ENCODE peak calls at places on chromosomes 5 and 9, in four cellular contexts. V is neuronal stem cell, O is PC-9, J is OCI-LY7. I is an unnamed sample.

GRCh38 chr5:74288448-74289109 is 351.9 kb downstream of the ENC1 start:
- DNase-seq in V (no peak), O (no peak), J (no peak), I (no peak)

GRCh38 chr9:89879276-89879675 is 274.5 kb downstream of the GADD45G start:
- DNase-seq in V (no peak), J (no peak), O (no peak), I (no peak)

GRCh38 chr5:6574537-6574936 is 58.3 kb downstream of the NSUN2 start:
- DNase-seq in O (no peak), J (no peak), V (no peak), I (no peak)

GRCh38 chr5:54438601-54439399 is 16.7 kb upstream of the HSPB3 start:
- DNase-seq in V (no peak), O (no peak), J (peak), I (no peak)

GRCh38 chr5:174837919-174838902 is 113.8 kb downstream of the MSX2 start:
- DNase-seq in V (no peak), J (no peak), O (no peak), I (no peak)

GRCh38 chr9:129676287-129676686 is 10.8 kb downstream of the PRRX2 start:
- DNase-seq in O (no peak), V (no peak), J (no peak), I (no peak)

GRCh38 chr9:96006296-96006890 is 130.9 kb downstream of the ERCC6L2 start:
- DNase-seq in J (no peak), V (no peak), O (no peak), I (no peak)

GRCh38 chr9:5008206-5008605 is 23.1 kb downstream of the JAK2 start:
- DNase-seq in V (no peak), O (no peak), J (no peak), I (no peak)

GRCh38 chr9:38176256-38176655 is 107.2 kb upstream of the SHB start:
- DNase-seq in O (no peak), J (no peak), V (no peak), I (peak)

GRCh38 chr9:87327567-87328125 is 170.0 kb upstream of the DAPK1 start:
- DNase-seq in V (no peak), O (peak), J (no peak), I (no peak)

GRCh38 chr9:77587851-77588250 is 60.3 kb downstream of the GNA14 start:
- DNase-seq in V (no peak), O (no peak), J (no peak), I (no peak)

GRCh38 chr5:36870399-36871040 is 6.0 kb upstream of the NIPBL start:
- DNase-seq in O (peak), V (no peak), J (peak), I (peak)

GRCh38 chr5:179730356-179730755 is 2.3 kb upstream of the MAML1 start:
- DNase-seq in V (no peak), O (no peak), J (no peak), I (no peak)

GRCh38 chr9:132124800-132125199 is 37.1 kb upstream of the NTNG2 start:
- DNase-seq in O (no peak), J (no peak), V (no peak), I (no peak)

GRCh38 chr9:71383308-71383707 is 261.9 kb upstream of the TRPM3 start:
- DNase-seq in O (no peak), J (no peak), V (peak), I (no peak)

GRCh38 chr5:79448336-79448735 is 65.6 kb downstream of the HOMER1 start:
- DNase-seq in J (no peak), O (no peak), V (no peak), I (no peak)

GRCh38 chr9:89750117-89750551 is 145.3 kb downstream of the GADD45G start:
- DNase-seq in O (no peak), V (peak), J (no peak), I (no peak)

GRCh38 chr9:79757906-79758669 is 186.3 kb downstream of the TLE4 start:
- DNase-seq in V (no peak), J (peak), O (no peak), I (peak)

GRCh38 chr5:178357127-178357526 is 124.5 kb upstream of the PHYKPL start:
- DNase-seq in O (no peak), V (peak), J (no peak), I (no peak)

GRCh38 chr9:128053560-128053959 is 13.6 kb downstream of the NAIF1 start:
- DNase-seq in J (no peak), V (no peak), O (no peak), I (no peak)

GRCh38 chr9:107647611-107648010 is 158.0 kb upstream of the KLF4 start:
- DNase-seq in O (no peak), V (no peak), J (no peak), I (no peak)
- H2AFZ ChIP-seq in O (no peak), V (no peak), J (no peak), I (no peak)

DNA sequence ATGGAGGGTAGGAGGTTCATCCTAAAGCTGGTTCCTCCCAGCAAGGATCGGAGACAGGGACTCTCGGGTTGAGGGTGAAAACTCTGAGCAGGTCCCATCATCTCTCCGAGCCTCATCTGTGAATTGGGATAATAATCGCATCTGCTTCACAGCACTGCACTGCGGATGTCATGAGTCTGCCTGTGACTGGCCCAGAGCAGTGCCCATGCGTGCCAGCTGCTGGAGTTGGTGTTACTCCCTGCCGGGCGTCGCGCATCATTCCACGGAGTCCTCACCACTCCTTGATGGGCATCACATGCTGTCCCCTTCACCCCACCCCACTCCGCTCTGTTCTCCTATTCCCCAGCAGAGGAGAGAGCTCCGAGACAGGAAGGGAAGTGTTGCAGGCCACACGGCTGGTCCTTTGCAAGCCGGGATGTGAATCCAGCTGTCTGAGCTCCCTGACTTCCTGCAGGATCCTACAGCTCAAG is 35.1 kb upstream of the ORM1 start:
- DNase-seq in V (no peak), J (no peak), O (no peak), I (no peak)
- H2AFZ ChIP-seq in V (no peak), J (no peak), O (no peak), I (no peak)

DNA sequence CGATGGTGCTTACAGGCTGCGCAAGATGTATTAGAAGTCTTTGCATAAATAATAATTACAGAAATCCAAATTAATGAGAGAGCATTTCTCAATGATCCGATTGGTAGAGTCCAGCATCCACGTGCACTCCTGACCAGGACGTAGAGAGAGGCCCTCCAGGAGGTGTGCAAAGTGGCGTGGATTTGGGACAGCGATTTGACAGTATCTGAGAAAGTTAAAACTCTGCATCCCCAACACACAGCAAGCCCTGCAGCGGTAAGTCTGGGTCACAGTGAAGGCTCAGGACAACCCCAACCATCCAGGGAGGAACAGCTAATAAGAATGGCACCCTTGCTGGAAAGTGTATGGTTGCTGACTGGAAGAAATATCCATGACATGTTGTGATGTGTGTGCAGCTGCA is 180.2 kb downstream of the AUH start:
- DNase-seq in V (no peak), O (no peak), J (no peak), I (no peak)
- H2AFZ ChIP-seq in V (no peak), O (no peak), J (no peak), I (no peak)

GRCh38 chr5:90561766-90562165 is 3.2 kb downstream of the ADGRV1 start:
- DNase-seq in J (no peak), O (no peak), V (no peak), I (no peak)
- H2AFZ ChIP-seq in J (no peak), O (no peak), V (no peak), I (no peak)

GRCh38 chr5:138035605-138036537 is 3.0 kb upstream of the FAM13B start:
- DNase-seq in O (peak), J (peak), V (peak), I (peak)

GRCh38 chr5:138038826-138039225 is 5.9 kb upstream of the FAM13B start:
- DNase-seq in V (no peak), O (no peak), J (no peak), I (no peak)

GRCh38 chr5:138037271-138037670 is 4.4 kb upstream of the FAM13B start:
- DNase-seq in V (no peak), J (peak), O (no peak), I (no peak)

GRCh38 chr5:138033916-138034315 is 1.0 kb upstream of the FAM13B start:
- DNase-seq in V (no peak), J (no peak), O (peak), I (no peak)

DNA sequence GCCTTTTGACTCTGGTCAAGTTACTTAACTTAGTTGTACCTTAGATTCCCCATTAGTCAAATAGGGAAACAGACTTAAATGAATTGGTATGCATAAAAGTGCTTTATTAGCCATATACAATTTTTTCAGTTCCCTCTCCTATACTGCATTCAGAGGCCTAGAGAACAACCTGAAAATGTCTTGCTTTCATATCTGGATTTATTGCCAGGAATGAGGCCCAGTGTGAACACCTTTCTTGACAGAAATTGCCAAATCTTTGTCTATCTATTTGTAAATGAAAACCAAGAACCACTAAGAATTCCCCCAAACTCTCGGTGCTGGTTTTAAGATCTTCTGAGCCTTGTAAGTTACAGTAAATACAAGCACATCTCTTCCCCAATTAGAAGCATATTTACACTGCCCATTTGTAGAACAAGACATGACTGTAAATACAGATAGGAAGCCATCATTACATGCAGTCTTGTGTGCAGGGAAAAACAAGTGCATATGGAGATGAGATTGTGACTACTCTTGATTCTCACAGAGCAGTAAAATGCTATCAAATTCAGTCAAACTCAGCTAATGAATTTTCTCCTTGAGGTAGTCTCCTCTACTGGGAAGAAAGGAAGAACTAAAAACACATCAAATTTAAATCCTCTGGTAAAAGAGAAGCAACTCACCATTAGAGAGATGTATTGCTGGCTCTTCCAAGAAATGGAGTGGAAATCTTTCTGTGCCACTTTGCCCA is 5.2 kb upstream of the FAM13B start:
- DNase-seq in O (no peak), J (no peak), V (no peak), I (no peak)
- H2AFZ ChIP-seq in O (no peak), J (peak), V (no peak), I (no peak)

DNA sequence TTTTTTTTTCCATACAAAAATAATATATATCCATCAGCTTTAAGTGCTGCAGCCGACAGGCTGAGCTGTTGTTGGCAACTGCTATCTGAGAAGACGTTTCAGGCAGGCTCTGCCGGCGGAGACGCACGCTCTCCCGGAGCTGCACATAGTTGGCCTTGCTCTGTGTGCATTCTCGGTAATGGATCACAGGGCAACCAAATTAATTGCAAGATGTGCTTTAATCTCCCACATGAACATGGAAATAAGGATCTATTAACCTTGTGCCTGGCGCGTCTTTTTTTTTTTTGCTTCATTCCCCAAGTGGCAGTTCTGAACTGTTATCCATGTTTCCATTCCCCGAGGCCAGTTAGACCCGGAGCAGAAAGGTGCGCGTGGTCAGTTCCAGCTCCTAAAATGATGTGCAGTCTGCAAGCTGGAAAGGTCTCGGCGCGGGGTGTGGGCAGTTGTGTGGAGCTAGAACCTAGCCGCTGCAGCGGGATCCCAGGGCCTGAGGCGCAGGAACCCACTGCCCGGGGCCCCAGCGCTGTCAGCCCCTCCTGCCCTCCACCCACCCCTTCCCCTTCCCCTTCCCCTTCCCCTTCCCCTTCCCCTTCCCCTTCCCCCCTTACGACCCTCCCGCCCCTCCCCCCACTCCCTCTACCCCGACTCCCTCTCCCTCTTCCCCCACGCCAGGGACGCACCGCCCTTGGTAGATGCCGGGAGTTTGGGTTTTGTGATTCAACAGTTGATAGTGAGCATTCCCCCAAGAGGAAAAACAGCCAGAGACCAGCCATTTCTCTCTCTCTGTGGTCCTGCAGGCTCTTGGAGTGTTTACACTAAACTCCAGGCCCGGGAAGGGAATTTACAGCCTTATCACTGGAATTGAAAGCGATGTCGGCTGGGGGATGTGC is 137.8 kb downstream of the CEP120 start:
- DNase-seq in V (peak), J (no peak), O (no peak), I (peak)
- H2AFZ ChIP-seq in V (peak), J (no peak), O (no peak), I (no peak)

GRCh38 chr9:112174223-112174964 is 703 bp downstream of the SUSD1 start:
- DNase-seq in V (no peak), J (no peak), O (peak), I (peak)

GRCh38 chr9:112175796-112176315 is 759 bp upstream of the SUSD1 start:
- DNase-seq in J (no peak), O (no peak), V (no peak), I (no peak)

GRCh38 chr9:112174965-112175795 is at the start of gene SUSD1:
- DNase-seq in O (no peak), V (peak), J (no peak), I (peak)

GRCh38 chr9:112170968-112171367 is 4.1 kb downstream of the SUSD1 start:
- DNase-seq in V (no peak), J (no peak), O (no peak), I (no peak)

GRCh38 chr9:112173489-112174222 is 1.4 kb downstream of the SUSD1 start:
- DNase-seq in V (no peak), O (no peak), J (no peak), I (no peak)
- H2AFZ ChIP-seq in V (peak), O (no peak), J (no peak), I (no peak)

GRCh38 chr5:161058751-161059150 is 206.7 kb upstream of the ATP10B start:
- DNase-seq in O (no peak), V (no peak), J (no peak), I (no peak)
- H2AFZ ChIP-seq in O (no peak), V (no peak), J (no peak), I (no peak)

GRCh38 chr5:10288600-10289213 is 19.0 kb downstream of the CMBL start:
- DNase-seq in O (peak), V (no peak), J (peak), I (no peak)

GRCh38 chr5:10286552-10287227 is 21.0 kb downstream of the CMBL start:
- DNase-seq in O (peak), J (no peak), V (no peak), I (no peak)

GRCh38 chr5:10279925-10280720 is 27.6 kb downstream of the CMBL start:
- DNase-seq in J (no peak), V (no peak), O (peak), I (no peak)

GRCh38 chr5:10279328-10279727 is 28.4 kb downstream of the CMBL start:
- DNase-seq in J (no peak), V (no peak), O (peak), I (no peak)

DNA sequence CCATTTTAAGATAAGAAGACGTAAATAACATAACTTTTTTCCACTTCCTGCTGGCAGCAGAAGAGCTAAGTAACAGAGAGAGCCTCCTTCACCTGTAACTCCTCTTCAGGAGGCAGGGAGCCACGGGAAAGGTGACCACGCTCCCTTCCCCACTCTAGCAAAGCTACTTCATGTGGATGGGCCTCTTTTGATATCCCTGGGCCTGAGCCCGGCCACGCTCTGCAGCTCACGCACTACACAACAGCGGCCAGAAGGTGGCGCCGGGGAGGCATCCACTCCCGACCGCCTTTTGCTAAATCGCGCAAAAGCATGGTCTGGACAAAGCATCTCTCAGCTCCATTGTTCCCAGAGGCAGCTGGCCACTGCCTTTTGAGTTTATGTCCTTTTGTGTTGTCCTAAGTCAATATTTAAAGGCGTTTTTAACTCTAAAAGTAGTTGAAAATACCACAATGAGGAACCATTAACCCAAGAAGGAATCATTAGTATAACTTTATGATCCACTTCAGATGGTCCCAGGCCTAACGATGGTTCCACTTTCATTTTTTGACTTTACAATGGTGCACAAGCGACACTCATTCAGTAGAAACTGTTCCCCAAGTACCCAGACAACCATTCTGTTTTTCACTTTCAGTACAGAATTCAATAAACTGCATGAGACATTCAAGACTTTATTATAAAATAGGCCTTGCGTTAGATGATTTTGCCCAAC is 23.6 kb downstream of the CMBL start:
- DNase-seq in J (peak), O (peak), V (peak), I (peak)
- H2AFZ ChIP-seq in J (peak), O (no peak), V (peak), I (peak)